ENCODE peak calls at places on chromosomes 3 and 15, in six cellular contexts. One of them, this sample, is unnamed.

GRCh38 chr3:114809668-114810413 is 337.2 kb downstream of the ZBTB20 start:
- DNase-seq in GM23248: no peak
- DNase-seq in BE2C: no peak
- DNase-seq in right cardiac atrium: no peak
- DNase-seq in heart left ventricle: no peak
- DNase-seq in SJSA1: no peak
- DNase-seq in this sample: no peak

GRCh38 chr3:156643729-156644389 is 30.5 kb upstream of the TIPARP start:
- DNase-seq in GM23248: peak; percentile 62
- DNase-seq in BE2C: no peak
- DNase-seq in right cardiac atrium: no peak
- DNase-seq in heart left ventricle: no peak
- DNase-seq in SJSA1: no peak
- DNase-seq in this sample: no peak

GRCh38 chr15:40565333-40566238 is 744 bp upstream of the CCDC32 start:
- DNase-seq in GM23248: no peak
- DNase-seq in BE2C: no peak
- DNase-seq in right cardiac atrium: no peak
- DNase-seq in heart left ventricle: no peak
- DNase-seq in SJSA1: no peak
- DNase-seq in this sample: no peak

GRCh38 chr3:138173769-138174420 is 826 bp downstream of the DBR1 start:
- DNase-seq in GM23248: peak; percentile 29
- DNase-seq in BE2C: no peak
- DNase-seq in right cardiac atrium: no peak
- DNase-seq in heart left ventricle: no peak
- DNase-seq in SJSA1: no peak
- DNase-seq in this sample: peak; percentile 38

GRCh38 chr3:65665922-65666321 is 372.8 kb downstream of the MAGI1 start:
- DNase-seq in GM23248: no peak
- DNase-seq in BE2C: no peak
- DNase-seq in right cardiac atrium: no peak
- DNase-seq in heart left ventricle: no peak
- DNase-seq in SJSA1: no peak
- DNase-seq in this sample: no peak

GRCh38 chr3:183873986-183874385 is 10.7 kb downstream of the PARL start:
- DNase-seq in GM23248: no peak
- DNase-seq in BE2C: no peak
- DNase-seq in right cardiac atrium: no peak
- DNase-seq in heart left ventricle: no peak
- DNase-seq in SJSA1: no peak
- DNase-seq in this sample: no peak

GRCh38 chr15:50166216-50166615 is 15.8 kb upstream of the SLC27A2 start:
- DNase-seq in GM23248: peak; percentile 85
- DNase-seq in BE2C: no peak
- DNase-seq in right cardiac atrium: no peak
- DNase-seq in heart left ventricle: no peak
- DNase-seq in SJSA1: no peak
- DNase-seq in this sample: peak; percentile 30

GRCh38 chr3:10366681-10367101 is 45.8 kb upstream of the SEC13 start:
- DNase-seq in GM23248: peak; percentile 98
- DNase-seq in BE2C: no peak
- DNase-seq in right cardiac atrium: no peak
- DNase-seq in heart left ventricle: no peak
- DNase-seq in SJSA1: peak; percentile 88
- DNase-seq in this sample: no peak

GRCh38 chr3:169591983-169592644 is 71.4 kb downstream of the MECOM start:
- DNase-seq in GM23248: no peak
- DNase-seq in BE2C: no peak
- DNase-seq in right cardiac atrium: peak; percentile 20
- DNase-seq in heart left ventricle: no peak
- DNase-seq in SJSA1: no peak
- DNase-seq in this sample: no peak

GRCh38 chr3:139797724-139798343 is 120.1 kb upstream of the NMNAT3 start:
- DNase-seq in GM23248: peak; percentile 29
- DNase-seq in BE2C: no peak
- DNase-seq in right cardiac atrium: peak; percentile 44
- DNase-seq in heart left ventricle: peak; percentile 44
- DNase-seq in SJSA1: no peak
- DNase-seq in this sample: peak; percentile 69

GRCh38 chr3:108645364-108645763 is 55.8 kb downstream of the DZIP3 start:
- DNase-seq in GM23248: no peak
- DNase-seq in BE2C: no peak
- DNase-seq in right cardiac atrium: no peak
- DNase-seq in heart left ventricle: no peak
- DNase-seq in SJSA1: no peak
- DNase-seq in this sample: no peak

GRCh38 chr15:62901916-62902554 is 140.5 kb upstream of the TPM1 start:
- DNase-seq in GM23248: no peak
- DNase-seq in BE2C: no peak
- DNase-seq in right cardiac atrium: no peak
- DNase-seq in heart left ventricle: no peak
- DNase-seq in SJSA1: no peak
- DNase-seq in this sample: no peak

GRCh38 chr15:62899090-62899493 is 143.5 kb upstream of the TPM1 start:
- DNase-seq in GM23248: no peak
- DNase-seq in BE2C: no peak
- DNase-seq in right cardiac atrium: no peak
- DNase-seq in heart left ventricle: peak; percentile 81
- DNase-seq in SJSA1: no peak
- DNase-seq in this sample: no peak

GRCh38 chr15:62901087-62901486 is 141.5 kb upstream of the TPM1 start:
- DNase-seq in GM23248: no peak
- DNase-seq in BE2C: no peak
- DNase-seq in right cardiac atrium: no peak
- DNase-seq in heart left ventricle: peak; percentile 50
- DNase-seq in SJSA1: no peak
- DNase-seq in this sample: no peak

GRCh38 chr15:62902821-62903220 is 139.7 kb upstream of the TPM1 start:
- DNase-seq in GM23248: no peak
- DNase-seq in BE2C: no peak
- DNase-seq in right cardiac atrium: no peak
- DNase-seq in heart left ventricle: no peak
- DNase-seq in SJSA1: no peak
- DNase-seq in this sample: no peak

DNA sequence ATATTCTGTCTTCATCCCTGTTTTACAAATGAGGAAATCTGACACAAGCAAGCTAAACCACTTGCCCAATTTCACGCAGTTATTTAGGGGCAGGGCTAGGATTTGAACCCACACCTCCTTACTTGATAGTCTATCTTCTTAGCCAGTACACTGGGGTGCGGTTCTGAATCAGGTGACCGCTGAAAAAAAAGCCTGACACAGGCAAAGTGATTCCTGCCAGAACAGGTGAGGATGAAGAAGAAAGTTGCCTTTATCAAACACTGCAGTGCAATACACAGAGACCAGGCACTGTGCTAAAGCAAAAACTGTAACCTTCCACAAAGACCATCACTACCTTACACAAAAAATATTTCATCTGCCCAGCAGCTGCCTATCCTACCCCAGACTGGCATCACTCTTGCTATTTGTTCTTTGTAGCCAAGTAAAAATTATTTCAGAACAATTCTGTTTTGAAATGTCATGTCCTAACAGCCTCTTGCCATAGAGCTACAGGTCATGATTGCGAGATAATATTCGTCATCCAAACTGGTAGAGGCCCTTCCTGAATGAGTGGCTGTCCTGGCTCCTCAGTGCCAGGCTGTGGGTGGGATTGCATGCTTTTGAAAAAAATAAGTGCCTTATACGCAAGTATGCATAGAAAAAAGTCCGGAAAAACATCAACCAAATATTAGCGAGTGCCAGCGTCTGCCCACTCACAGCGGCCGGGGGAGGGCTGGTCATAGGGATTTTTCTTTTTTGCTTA is 142.3 kb upstream of the TPM1 start:
- DNase-seq in GM23248: peak; percentile 66
- DNase-seq in BE2C: no peak
- DNase-seq in right cardiac atrium: no peak
- DNase-seq in heart left ventricle: no peak
- DNase-seq in SJSA1: no peak
- DNase-seq in this sample: no peak
- H3K4me1 ChIP-seq in GM23248: peaks cover 32% of the 10 kb centered on the region
- H3K4me1 ChIP-seq in BE2C: peaks cover 18% of the 10 kb centered on the region
- H3K4me1 ChIP-seq in right cardiac atrium: peaks cover 9% of the 10 kb centered on the region
- H3K4me1 ChIP-seq in heart left ventricle: peaks cover 36% of the 10 kb centered on the region
- H3K4me1 ChIP-seq in SJSA1: peaks cover 25% of the 10 kb centered on the region
- H3K4me1 ChIP-seq in this sample: peaks cover 1% of the 10 kb centered on the region

GRCh38 chr3:134650431-134651346 is at the start of gene KY:
- DNase-seq in GM23248: peak; percentile 79
- DNase-seq in BE2C: peak; percentile 59
- DNase-seq in right cardiac atrium: peak; percentile 44
- DNase-seq in heart left ventricle: peak; percentile 82
- DNase-seq in SJSA1: no peak
- DNase-seq in this sample: peak; percentile 20
- H3K4me3 ChIP-seq in GM23248: peak within 1 kb of the TSS; percentile 67
- H3K4me3 ChIP-seq in BE2C: peak within 1 kb of the TSS; percentile 45
- H3K4me3 ChIP-seq in right cardiac atrium: peak within 1 kb of the TSS; percentile 0
- H3K4me3 ChIP-seq in heart left ventricle: peak within 1 kb of the TSS; percentile 61
- H3K4me3 ChIP-seq in SJSA1: peak within 1 kb of the TSS; percentile 31
- H3K4me3 ChIP-seq in this sample: peak within 1 kb of the TSS; percentile 28

GRCh38 chr15:20294651-20295237 is 246.9 kb downstream of the GOLGA6L6 start:
- DNase-seq in GM23248: no peak
- DNase-seq in BE2C: no peak
- DNase-seq in right cardiac atrium: no peak
- DNase-seq in heart left ventricle: no peak
- DNase-seq in SJSA1: no peak
- DNase-seq in this sample: no peak

DNA sequence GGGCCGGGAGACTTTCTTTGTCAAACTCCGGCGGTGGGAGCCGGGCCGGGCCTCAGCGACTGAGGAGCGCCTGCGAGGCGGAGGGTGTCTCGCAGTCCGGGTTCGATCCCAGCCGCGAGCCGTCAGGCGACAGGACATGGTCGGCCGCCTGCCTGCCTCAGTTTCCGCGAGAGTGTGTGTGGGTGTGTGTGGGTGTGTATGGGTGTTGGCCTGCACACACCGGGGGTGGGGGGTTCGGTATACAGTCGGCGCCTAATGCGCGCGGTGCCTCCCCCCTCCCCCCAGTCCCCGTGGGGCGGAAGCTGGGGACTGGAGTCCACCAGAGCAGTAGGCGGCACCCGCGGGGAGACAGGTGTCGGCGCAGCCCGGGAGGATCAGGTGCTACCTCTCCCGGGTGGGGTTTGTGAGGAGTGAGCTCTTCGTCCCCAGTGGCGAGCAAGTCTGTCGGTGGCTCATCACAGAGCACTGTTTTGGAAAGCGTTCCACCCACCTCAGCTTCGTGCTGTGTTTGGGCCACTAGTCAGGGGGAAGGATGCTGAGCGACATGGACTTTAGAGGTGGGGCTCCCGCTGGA is 246.3 kb downstream of the GOLGA6L6 start:
- DNase-seq in GM23248: no peak
- DNase-seq in BE2C: no peak
- DNase-seq in right cardiac atrium: peak; percentile 36
- DNase-seq in heart left ventricle: no peak
- DNase-seq in SJSA1: no peak
- DNase-seq in this sample: no peak
- H3K9me3 ChIP-seq in GM23248: peaks cover 4% of the 10 kb centered on the region
- H3K9me3 ChIP-seq in BE2C: no peaks in the 10 kb centered on the region
- H3K9me3 ChIP-seq in right cardiac atrium: no peaks in the 10 kb centered on the region
- H3K9me3 ChIP-seq in heart left ventricle: no peaks in the 10 kb centered on the region
- H3K9me3 ChIP-seq in SJSA1: no peaks in the 10 kb centered on the region
- H3K9me3 ChIP-seq in this sample: peaks cover 42% of the 10 kb centered on the region

DNA sequence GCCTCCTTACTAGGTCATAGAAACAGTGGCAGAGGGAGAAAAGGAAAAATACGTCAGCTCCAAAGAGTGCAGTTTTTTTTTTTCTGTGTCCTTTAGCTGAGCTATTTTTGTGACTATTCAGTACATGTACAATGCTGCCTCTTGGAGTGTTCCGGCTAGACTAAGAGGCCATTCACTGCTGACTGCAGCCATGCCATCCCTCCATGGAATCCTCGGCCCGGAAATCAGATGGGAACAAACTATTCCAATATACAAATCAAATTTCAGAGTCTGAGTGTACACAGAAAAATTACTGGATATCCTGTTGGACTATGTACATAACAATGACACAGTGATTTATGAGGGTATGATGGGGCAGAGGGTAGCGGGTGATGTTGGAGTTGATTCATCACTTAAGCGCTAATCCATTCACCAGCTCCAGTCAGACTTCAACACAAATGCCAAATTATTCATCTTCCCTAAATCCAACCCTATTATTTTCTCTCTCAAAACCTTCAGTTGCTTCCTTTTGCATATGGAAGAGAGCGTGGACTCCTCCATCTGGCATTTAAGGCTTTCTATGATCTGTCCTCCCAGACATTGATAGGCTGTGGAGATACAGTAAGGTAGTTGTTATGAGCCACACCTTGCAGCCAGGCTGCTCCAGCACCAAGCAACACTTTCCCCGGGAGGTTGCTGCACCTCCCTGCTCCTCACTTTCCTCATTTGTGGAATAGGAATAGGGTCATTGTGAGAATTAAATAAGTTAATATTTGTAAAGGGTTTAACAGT is 109.1 kb downstream of the LPP start:
- DNase-seq in GM23248: peak; percentile 84
- DNase-seq in BE2C: no peak
- DNase-seq in right cardiac atrium: peak; percentile 33
- DNase-seq in heart left ventricle: peak; percentile 47
- DNase-seq in SJSA1: peak; percentile 64
- DNase-seq in this sample: peak; percentile 50
- H3K4me1 ChIP-seq in GM23248: peaks cover 72% of the 10 kb centered on the region
- H3K4me1 ChIP-seq in BE2C: no peaks in the 10 kb centered on the region
- H3K4me1 ChIP-seq in right cardiac atrium: peaks cover 27% of the 10 kb centered on the region
- H3K4me1 ChIP-seq in heart left ventricle: peaks cover 52% of the 10 kb centered on the region
- H3K4me1 ChIP-seq in SJSA1: peaks cover 95% of the 10 kb centered on the region
- H3K4me1 ChIP-seq in this sample: peaks cover 10% of the 10 kb centered on the region

GRCh38 chr15:101615986-101616848 is 36.0 kb downstream of the TM2D3 start:
- DNase-seq in GM23248: peak; percentile 93
- DNase-seq in BE2C: peak; percentile 72
- DNase-seq in right cardiac atrium: peak; percentile 81
- DNase-seq in heart left ventricle: peak; percentile 87
- DNase-seq in SJSA1: no peak
- DNase-seq in this sample: peak; percentile 51
- H3K4me3 ChIP-seq in GM23248: peak overlapping the region; percentile 59
- H3K4me3 ChIP-seq in BE2C: no peak overlapping the region
- H3K4me3 ChIP-seq in right cardiac atrium: no peak overlapping the region
- H3K4me3 ChIP-seq in heart left ventricle: no peak overlapping the region
- H3K4me3 ChIP-seq in SJSA1: no peak overlapping the region
- H3K4me3 ChIP-seq in this sample: no peak overlapping the region